ENCODE peak calls at places on chromosomes 11 and 22, in five cellular contexts. A is AG09319; H is C1 segment of cervical spinal cord; Q is brain pericyte; R is stimulated activated CD8-positive, alpha-beta memory T cell treated with anti-CD3 and anti-CD28 coated beads, Interleukin-12 subunit alpha, Interleukin-12 subunit beta, amount 100 ng/mL, for 4 hours. S is an unnamed sample.

GRCh38 chr11:132911186-132911585 is 621.1 kb downstream of the OPCML start:
- DNase-seq in A (no peak), H (no peak), Q (no peak), R (no peak), S (no peak)

GRCh38 chr11:14179126-14179820 is 179.7 kb downstream of the RRAS2 start:
- DNase-seq in A (peak; percentile 96), H (no peak), Q (no peak), R (no peak), S (no peak)

GRCh38 chr11:17479284-17480214 is 2.9 kb upstream of the ABCC8 start:
- DNase-seq in A (no peak), H (peak; percentile 18), Q (no peak), R (no peak), S (peak; percentile 30)

GRCh38 chr22:50342651-50343540 is at the start of gene PPP6R2:
- DNase-seq in A (peak; percentile 7), H (peak; percentile 54), Q (no peak), R (peak; percentile 88), S (no peak)

GRCh38 chr11:2200957-2201519 is 29.4 kb upstream of the TH start:
- DNase-seq in A (no peak), H (no peak), Q (no peak), R (no peak), S (no peak)

GRCh38 chr22:50686794-50687193 is 14.2 kb downstream of the SHANK3 start:
- DNase-seq in A (no peak), H (no peak), Q (no peak), R (no peak), S (no peak)

GRCh38 chr22:48835857-48836672 is 991.6 kb downstream of the BRD1 start:
- DNase-seq in A (no peak), H (no peak), Q (no peak), R (no peak), S (no peak)

GRCh38 chr22:40922484-40923303 is 28.5 kb upstream of the RBX1 start:
- DNase-seq in A (peak; percentile 41), H (no peak), Q (peak; percentile 16), R (no peak), S (peak; percentile 23)

GRCh38 chr11:26949846-26950245 is 44.1 kb upstream of the FIBIN start:
- DNase-seq in A (no peak), H (no peak), Q (no peak), R (no peak), S (no peak)

GRCh38 chr11:77775941-77776340 is 44.6 kb downstream of the RSF1 start:
- DNase-seq in A (no peak), H (no peak), Q (no peak), R (no peak), S (no peak)

GRCh38 chr22:29011868-29012428 is 49.7 kb downstream of the C22orf31 start:
- DNase-seq in A (no peak), H (no peak), Q (no peak), R (no peak), S (no peak)

GRCh38 chr22:47695176-47695575 is 932.7 kb downstream of the TBC1D22A start:
- DNase-seq in A (no peak), H (no peak), Q (no peak), R (no peak), S (no peak)

GRCh38 chr11:64564947-64565889 is 25.8 kb upstream of the SLC22A12 start:
- DNase-seq in A (no peak), H (no peak), Q (no peak), R (no peak), S (no peak)

GRCh38 chr22:19723165-19723989 is at the start of gene GP1BB:
- DNase-seq in A (no peak), H (no peak), Q (no peak), R (no peak), S (no peak)

GRCh38 chr22:42270512-42271190 is at the start of gene TCF20:
- DNase-seq in A (no peak), H (peak; percentile 45), Q (no peak), R (peak; percentile 70), S (peak; percentile 76)

GRCh38 chr11:60158666-60159065 is 24.2 kb downstream of the MS4A6A start:
- DNase-seq in A (no peak), H (no peak), Q (no peak), R (no peak), S (no peak)

GRCh38 chr22:41395531-41396240 is 13.9 kb downstream of the TEF start:
- DNase-seq in A (no peak), H (no peak), Q (no peak), R (no peak), S (no peak)

S was measured in NCI-H1092.